ENCODE peak calls at places on chromosomes 4 and X, in seven cellular contexts. One of them, this sample, is unnamed.
A peak's percentile ranks its signal among the peaks of the same experiment; 100 is the strongest.

GRCh38 chrX:13223868-13224555 is 95.8 kb downstream of the ATXN3L start:
- DNase-seq in NCI-H1092: peak; percentile 14
- DNase-seq in activated naive CD4-positive, alpha-beta T cell treated with anti-CD3 and anti-CD28 coated beads for 36 hours: no peak
- DNase-seq in left colon: no peak
- DNase-seq in activated CD8-positive, alpha-beta memory T cell treated with anti-CD3 and anti-CD28 coated beads for 1 hour: no peak
- DNase-seq in epithelial cell of prostate: peak; percentile 52
- DNase-seq in amygdala: no peak
- DNase-seq in this sample: no peak

GRCh38 chr4:71270901-71271300 is 67.9 kb upstream of the SLC4A4 start:
- DNase-seq in NCI-H1092: peak; percentile 20
- DNase-seq in activated naive CD4-positive, alpha-beta T cell treated with anti-CD3 and anti-CD28 coated beads for 36 hours: peak; percentile 55
- DNase-seq in left colon: no peak
- DNase-seq in activated CD8-positive, alpha-beta memory T cell treated with anti-CD3 and anti-CD28 coated beads for 1 hour: no peak
- DNase-seq in epithelial cell of prostate: no peak
- DNase-seq in amygdala: no peak
- DNase-seq in this sample: peak; percentile 34

GRCh38 chr4:38424171-38424871 is 239.7 kb upstream of the KLF3 start:
- DNase-seq in NCI-H1092: no peak
- DNase-seq in activated naive CD4-positive, alpha-beta T cell treated with anti-CD3 and anti-CD28 coated beads for 36 hours: no peak
- DNase-seq in left colon: peak; percentile 56
- DNase-seq in activated CD8-positive, alpha-beta memory T cell treated with anti-CD3 and anti-CD28 coated beads for 1 hour: no peak
- DNase-seq in epithelial cell of prostate: no peak
- DNase-seq in amygdala: no peak
- DNase-seq in this sample: peak; percentile 64

GRCh38 chrX:46559062-46559461 is 13.8 kb upstream of the ZNF674 start:
- DNase-seq in NCI-H1092: no peak
- DNase-seq in activated naive CD4-positive, alpha-beta T cell treated with anti-CD3 and anti-CD28 coated beads for 36 hours: no peak
- DNase-seq in left colon: no peak
- DNase-seq in activated CD8-positive, alpha-beta memory T cell treated with anti-CD3 and anti-CD28 coated beads for 1 hour: no peak
- DNase-seq in epithelial cell of prostate: no peak
- DNase-seq in amygdala: no peak
- DNase-seq in this sample: no peak

GRCh38 chr4:38387348-38387747 is 276.7 kb upstream of the KLF3 start:
- DNase-seq in NCI-H1092: no peak
- DNase-seq in activated naive CD4-positive, alpha-beta T cell treated with anti-CD3 and anti-CD28 coated beads for 36 hours: no peak
- DNase-seq in left colon: peak; percentile 42
- DNase-seq in activated CD8-positive, alpha-beta memory T cell treated with anti-CD3 and anti-CD28 coated beads for 1 hour: no peak
- DNase-seq in epithelial cell of prostate: no peak
- DNase-seq in amygdala: no peak
- DNase-seq in this sample: no peak

GRCh38 chr4:104486702-104487101 is 8.0 kb downstream of the CXXC4 start:
- DNase-seq in NCI-H1092: no peak
- DNase-seq in activated naive CD4-positive, alpha-beta T cell treated with anti-CD3 and anti-CD28 coated beads for 36 hours: no peak
- DNase-seq in left colon: no peak
- DNase-seq in activated CD8-positive, alpha-beta memory T cell treated with anti-CD3 and anti-CD28 coated beads for 1 hour: no peak
- DNase-seq in epithelial cell of prostate: no peak
- DNase-seq in amygdala: no peak
- DNase-seq in this sample: no peak

GRCh38 chr4:58740897-58741296 is 1630.7 kb upstream of the IGFBP7 start:
- DNase-seq in NCI-H1092: no peak
- DNase-seq in activated naive CD4-positive, alpha-beta T cell treated with anti-CD3 and anti-CD28 coated beads for 36 hours: no peak
- DNase-seq in left colon: no peak
- DNase-seq in activated CD8-positive, alpha-beta memory T cell treated with anti-CD3 and anti-CD28 coated beads for 1 hour: no peak
- DNase-seq in epithelial cell of prostate: no peak
- DNase-seq in amygdala: no peak
- DNase-seq in this sample: no peak

GRCh38 chr4:147513051-147513450 is 32.2 kb downstream of the EDNRA start:
- DNase-seq in NCI-H1092: no peak
- DNase-seq in activated naive CD4-positive, alpha-beta T cell treated with anti-CD3 and anti-CD28 coated beads for 36 hours: no peak
- DNase-seq in left colon: no peak
- DNase-seq in activated CD8-positive, alpha-beta memory T cell treated with anti-CD3 and anti-CD28 coated beads for 1 hour: no peak
- DNase-seq in epithelial cell of prostate: no peak
- DNase-seq in amygdala: no peak
- DNase-seq in this sample: no peak

GRCh38 chr4:955931-956381 is 17.4 kb downstream of the DGKQ start:
- DNase-seq in NCI-H1092: no peak
- DNase-seq in activated naive CD4-positive, alpha-beta T cell treated with anti-CD3 and anti-CD28 coated beads for 36 hours: peak; percentile 3
- DNase-seq in left colon: no peak
- DNase-seq in activated CD8-positive, alpha-beta memory T cell treated with anti-CD3 and anti-CD28 coated beads for 1 hour: no peak
- DNase-seq in epithelial cell of prostate: no peak
- DNase-seq in amygdala: no peak
- DNase-seq in this sample: peak; percentile 32

GRCh38 chr4:118180776-118181175 is 146.5 kb downstream of the NDST3 start:
- DNase-seq in NCI-H1092: no peak
- DNase-seq in activated naive CD4-positive, alpha-beta T cell treated with anti-CD3 and anti-CD28 coated beads for 36 hours: no peak
- DNase-seq in left colon: no peak
- DNase-seq in activated CD8-positive, alpha-beta memory T cell treated with anti-CD3 and anti-CD28 coated beads for 1 hour: no peak
- DNase-seq in epithelial cell of prostate: no peak
- DNase-seq in amygdala: no peak
- DNase-seq in this sample: no peak

GRCh38 chr4:151013944-151014343 is 1.1 kb downstream of the LRBA start:
- DNase-seq in NCI-H1092: no peak
- DNase-seq in activated naive CD4-positive, alpha-beta T cell treated with anti-CD3 and anti-CD28 coated beads for 36 hours: no peak
- DNase-seq in left colon: no peak
- DNase-seq in activated CD8-positive, alpha-beta memory T cell treated with anti-CD3 and anti-CD28 coated beads for 1 hour: no peak
- DNase-seq in epithelial cell of prostate: no peak
- DNase-seq in amygdala: no peak
- DNase-seq in this sample: no peak

GRCh38 chr4:21529214-21529613 is 419.4 kb downstream of the KCNIP4 start:
- DNase-seq in NCI-H1092: no peak
- DNase-seq in activated naive CD4-positive, alpha-beta T cell treated with anti-CD3 and anti-CD28 coated beads for 36 hours: no peak
- DNase-seq in left colon: no peak
- DNase-seq in activated CD8-positive, alpha-beta memory T cell treated with anti-CD3 and anti-CD28 coated beads for 1 hour: no peak
- DNase-seq in epithelial cell of prostate: no peak
- DNase-seq in amygdala: no peak
- DNase-seq in this sample: no peak

GRCh38 chr4:81698536-81698935 is 226.8 kb upstream of the RASGEF1B start:
- DNase-seq in NCI-H1092: no peak
- DNase-seq in activated naive CD4-positive, alpha-beta T cell treated with anti-CD3 and anti-CD28 coated beads for 36 hours: no peak
- DNase-seq in left colon: no peak
- DNase-seq in activated CD8-positive, alpha-beta memory T cell treated with anti-CD3 and anti-CD28 coated beads for 1 hour: no peak
- DNase-seq in epithelial cell of prostate: no peak
- DNase-seq in amygdala: no peak
- DNase-seq in this sample: no peak

GRCh38 chr4:37989398-37990260 is 29.4 kb downstream of the PTTG2 start:
- DNase-seq in NCI-H1092: no peak
- DNase-seq in activated naive CD4-positive, alpha-beta T cell treated with anti-CD3 and anti-CD28 coated beads for 36 hours: no peak
- DNase-seq in left colon: no peak
- DNase-seq in activated CD8-positive, alpha-beta memory T cell treated with anti-CD3 and anti-CD28 coated beads for 1 hour: no peak
- DNase-seq in epithelial cell of prostate: no peak
- DNase-seq in amygdala: no peak
- DNase-seq in this sample: no peak

GRCh38 chrX:51496501-51497291 is at the start of gene NUDT11:
- DNase-seq in NCI-H1092: peak; percentile 87
- DNase-seq in activated naive CD4-positive, alpha-beta T cell treated with anti-CD3 and anti-CD28 coated beads for 36 hours: peak; percentile 57
- DNase-seq in left colon: peak; percentile 48
- DNase-seq in activated CD8-positive, alpha-beta memory T cell treated with anti-CD3 and anti-CD28 coated beads for 1 hour: no peak
- DNase-seq in epithelial cell of prostate: no peak
- DNase-seq in amygdala: peak; percentile 15
- DNase-seq in this sample: peak; percentile 35

GRCh38 chrX:11724122-11725017 is 33.7 kb upstream of the MSL3 start:
- DNase-seq in NCI-H1092: no peak
- DNase-seq in activated naive CD4-positive, alpha-beta T cell treated with anti-CD3 and anti-CD28 coated beads for 36 hours: peak; percentile 19
- DNase-seq in left colon: no peak
- DNase-seq in activated CD8-positive, alpha-beta memory T cell treated with anti-CD3 and anti-CD28 coated beads for 1 hour: no peak
- DNase-seq in epithelial cell of prostate: no peak
- DNase-seq in amygdala: peak; percentile 2
- DNase-seq in this sample: no peak

GRCh38 chrX:155112171-155112570 is 40.9 kb downstream of the BRCC3 start:
- DNase-seq in NCI-H1092: no peak
- DNase-seq in activated naive CD4-positive, alpha-beta T cell treated with anti-CD3 and anti-CD28 coated beads for 36 hours: no peak
- DNase-seq in left colon: no peak
- DNase-seq in activated CD8-positive, alpha-beta memory T cell treated with anti-CD3 and anti-CD28 coated beads for 1 hour: no peak
- DNase-seq in epithelial cell of prostate: peak; percentile 37
- DNase-seq in amygdala: no peak
- DNase-seq in this sample: no peak

GRCh38 chr4:110364911-110365520 is 110.9 kb upstream of the ENPEP start:
- DNase-seq in NCI-H1092: no peak
- DNase-seq in activated naive CD4-positive, alpha-beta T cell treated with anti-CD3 and anti-CD28 coated beads for 36 hours: no peak
- DNase-seq in left colon: no peak
- DNase-seq in activated CD8-positive, alpha-beta memory T cell treated with anti-CD3 and anti-CD28 coated beads for 1 hour: no peak
- DNase-seq in epithelial cell of prostate: no peak
- DNase-seq in amygdala: no peak
- DNase-seq in this sample: no peak